ENCODE peak calls at places on chromosomes 11 and 22, in nine cellular contexts. Y is Right ventricle myocardium superior; O is stimulated activated CD4-positive, alpha-beta T cell treated with anti-CD3 and anti-CD28 coated beads, Interleukin-2, amount 100 ng/mL, for 48 hours; A is activated CD8-positive, alpha-beta memory T cell treated with anti-CD3 and anti-CD28 coated beads, Interleukin-2, amount 50 U/mL, for 48 hours; F is mucosa of gallbladder; P is amygdala; X is Right ventricle myocardium inferior; G is hepatocyte; D is activated T-helper 1 cell treated with Interleukin-2 at 50 U/mL for 16 hours. T is an unnamed sample.

GRCh38 chr22:42363851-42364250 is 68.4 kb downstream of the NFAM1 start:
- DNase-seq in A (no peak), X (no peak), P (no peak), G (no peak), Y (no peak), O (no peak), D (no peak), F (no peak), T (no peak)

GRCh38 chr11:128686745-128687177 is 7.1 kb upstream of the FLI1 start:
- DNase-seq in X (peak), A (peak), P (no peak), F (no peak), O (peak), D (no peak), Y (peak), G (peak), T (no peak)

GRCh38 chr11:70399681-70400112 is 1.4 kb downstream of the CTTN start:
- DNase-seq in X (peak), O (no peak), A (no peak), Y (peak), P (no peak), D (no peak), G (peak), F (peak), T (no peak)

GRCh38 chr11:86698634-86699033 is 26.2 kb upstream of the ME3 start:
- DNase-seq in F (no peak), Y (no peak), P (no peak), D (no peak), O (no peak), X (no peak), G (no peak), A (no peak), T (no peak)

GRCh38 chr22:48587236-48587865 is 1240.3 kb downstream of the BRD1 start:
- DNase-seq in X (peak), F (no peak), P (no peak), O (no peak), Y (peak), A (no peak), G (no peak), D (no peak), T (no peak)

GRCh38 chr11:587978-588380 is 11.7 kb downstream of the PHRF1 start:
- DNase-seq in F (peak), D (peak), G (peak), P (no peak), A (peak), Y (no peak), O (peak), X (no peak), T (no peak)

GRCh38 chr22:31891366-31892079 is 52.8 kb upstream of the YWHAH start:
- DNase-seq in P (no peak), A (no peak), Y (no peak), G (no peak), O (no peak), D (no peak), X (no peak), F (no peak), T (no peak)

GRCh38 chr22:27991586-27992293 is 72.7 kb upstream of the PITPNB start:
- DNase-seq in A (no peak), P (no peak), G (no peak), F (no peak), O (no peak), Y (no peak), D (no peak), X (no peak), T (no peak)

GRCh38 chr11:128920651-128921050 is 22.0 kb downstream of the TP53AIP1 start:
- DNase-seq in G (no peak), P (no peak), F (no peak), D (no peak), Y (no peak), X (no peak), A (no peak), O (no peak), T (no peak)

GRCh38 chr11:62245271-62245753 is 3.3 kb downstream of the SCGB1D2 start:
- DNase-seq in D (no peak), A (no peak), Y (no peak), X (no peak), O (no peak), P (no peak), G (peak), F (peak), T (no peak)

GRCh38 chr11:2547806-2548205 is 103.0 kb downstream of the KCNQ1 start:
- DNase-seq in O (no peak), A (no peak), P (no peak), Y (peak), F (no peak), D (no peak), G (no peak), X (peak), T (no peak)

GRCh38 chr11:95277868-95278267 is 46.9 kb upstream of the SESN3 start:
- DNase-seq in X (no peak), Y (no peak), F (no peak), O (no peak), A (no peak), D (no peak), P (no peak), G (no peak), T (no peak)

GRCh38 chr11:96102664-96103068 is 178.8 kb upstream of the MTMR2 start:
- DNase-seq in O (no peak), Y (no peak), G (no peak), A (no peak), D (no peak), X (no peak), F (no peak), P (no peak), T (no peak)